ENCODE peak calls at places on chromosome 1, in seven cellular contexts. X, G, I, F, S, B and A are unnamed samples.

GRCh38 chr1:67560580-67561285 is 124.3 kb upstream of the GADD45A start:
- DNase-seq in X (no peak), G (no peak), I (no peak), F (no peak), S (peak), B (peak), A (no peak)

GRCh38 chr1:25810341-25811299 is 9.1 kb upstream of the MTFR1L start:
- DNase-seq in X (no peak), G (peak), I (no peak), F (peak), S (peak), B (peak), A (no peak)

GRCh38 chr1:61445269-61445825 is 279.6 kb downstream of the TM2D1 start:
- DNase-seq in X (no peak), G (no peak), I (no peak), F (no peak), S (peak), B (no peak), A (no peak)

GRCh38 chr1:30277415-30277814 is 446.0 kb downstream of the MATN1 start:
- DNase-seq in X (no peak), G (no peak), I (no peak), F (no peak), S (no peak), B (no peak), A (no peak)

GRCh38 chr1:91651243-91651642 is 150.6 kb downstream of the CDC7 start:
- DNase-seq in X (no peak), G (no peak), I (no peak), F (no peak), S (peak), B (peak), A (no peak)

GRCh38 chr1:29471487-29472313 is 235.4 kb downstream of the PTPRU start:
- DNase-seq in X (no peak), G (peak), I (no peak), F (no peak), S (no peak), B (no peak), A (no peak)

GRCh38 chr1:37033355-37034291 is 692 bp downstream of the GRIK3 start:
- DNase-seq in X (no peak), G (no peak), I (no peak), F (no peak), S (no peak), B (no peak), A (no peak)

GRCh38 chr1:197140123-197140522 is 6.3 kb downstream of the ASPM start:
- DNase-seq in X (no peak), G (no peak), I (no peak), F (no peak), S (peak), B (peak), A (peak)

GRCh38 chr1:221217029-221217428 is 337.8 kb downstream of the HLX start:
- DNase-seq in X (no peak), G (no peak), I (peak), F (no peak), S (no peak), B (no peak), A (no peak)

GRCh38 chr1:18147672-18148071 is 40.1 kb downstream of the IGSF21 start:
- DNase-seq in X (no peak), G (no peak), I (no peak), F (no peak), S (no peak), B (no peak), A (no peak)

GRCh38 chr1:2466270-2466665 is 9.8 kb upstream of the PLCH2 start:
- DNase-seq in X (no peak), G (no peak), I (no peak), F (no peak), S (no peak), B (no peak), A (no peak)

GRCh38 chr1:19864304-19865160 is 17.7 kb upstream of the OTUD3 start:
- DNase-seq in X (no peak), G (no peak), I (no peak), F (no peak), S (no peak), B (no peak), A (no peak)

GRCh38 chr1:91884459-91885290 is 1.3 kb downstream of the TGFBR3 start:
- DNase-seq in X (no peak), G (peak), I (no peak), F (peak), S (peak), B (no peak), A (no peak)

GRCh38 chr1:25198731-25199231 is 33.5 kb downstream of the SYF2 start:
- DNase-seq in X (no peak), G (peak), I (no peak), F (no peak), S (no peak), B (no peak), A (no peak)

GRCh38 chr1:36251794-36252481 is 27.7 kb downstream of the THRAP3 start:
- DNase-seq in X (no peak), G (no peak), I (no peak), F (no peak), S (no peak), B (no peak), A (no peak)

GRCh38 chr1:233097546-233098254 is 147.3 kb downstream of the NTPCR start:
- DNase-seq in X (no peak), G (no peak), I (no peak), F (no peak), S (peak), B (peak), A (no peak)

GRCh38 chr1:115237507-115237906 is 100.5 kb downstream of the NGF start:
- DNase-seq in X (no peak), G (no peak), I (peak), F (no peak), S (no peak), B (no peak), A (no peak)

GRCh38 chr1:166164995-166165660 is 1.7 kb downstream of the FAM78B start:
- DNase-seq in X (no peak), G (peak), I (peak), F (peak), S (peak), B (peak), A (no peak)

GRCh38 chr1:35115459-35116383 is 36.5 kb downstream of the ZMYM1 start:
- DNase-seq in X (no peak), G (no peak), I (no peak), F (no peak), S (no peak), B (peak), A (no peak)

DNA sequence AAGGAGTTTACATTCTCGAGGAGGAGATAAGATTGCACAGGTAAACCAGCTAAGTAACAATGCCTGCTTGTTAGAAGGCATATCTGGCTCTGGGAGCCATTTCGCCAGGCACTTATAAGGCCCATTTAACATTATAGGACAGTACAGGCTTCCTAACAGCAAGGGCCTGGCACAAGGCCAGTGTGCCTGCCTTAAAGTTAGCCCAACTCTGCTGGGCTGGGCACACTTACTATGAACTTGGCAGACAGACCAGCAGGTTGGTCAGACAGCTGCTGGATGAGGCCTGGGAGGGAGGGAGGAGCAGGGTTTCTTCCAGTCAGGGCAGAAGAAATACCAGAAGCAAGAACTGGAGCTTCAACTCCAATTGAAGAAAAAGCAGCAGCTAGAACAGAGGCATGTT is 4.7 kb downstream of the CACHD1 start:
- DNase-seq in X (no peak), G (no peak), I (peak), F (peak), S (peak), B (no peak), A (no peak)
- H3K4me3 ChIP-seq in X (no peak), G (no peak), I (no peak), F (no peak), S (no peak), B (no peak), A (no peak)

GRCh38 chr1:160621633-160622413 is 25.0 kb downstream of the SLAMF1 start:
- DNase-seq in X (no peak), G (no peak), I (no peak), F (no peak), S (no peak), B (no peak), A (no peak)
- H3K4me3 ChIP-seq in X (no peak), G (no peak), I (no peak), F (no peak), S (no peak), B (no peak), A (no peak)

DNA sequence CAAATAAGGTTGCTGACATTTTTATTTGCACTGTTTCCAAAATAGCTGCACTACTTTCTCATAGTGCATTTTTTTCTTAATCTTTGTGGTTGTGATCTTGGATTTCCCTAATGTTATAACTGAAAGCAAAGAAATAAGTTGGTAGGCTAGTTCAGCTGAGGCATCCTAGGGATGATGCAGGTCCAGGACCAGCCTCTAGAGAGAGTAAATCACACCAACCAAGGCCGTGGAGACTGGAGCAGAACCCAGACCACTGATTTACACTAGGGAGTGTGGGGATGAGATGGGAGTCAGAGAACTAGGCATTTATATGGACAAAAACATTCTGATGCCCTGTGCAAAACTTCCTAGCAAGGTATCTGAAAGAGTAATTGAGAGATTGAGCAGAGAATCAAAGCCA is 104.5 kb downstream of the URB2 start:
- DNase-seq in X (no peak), G (no peak), I (no peak), F (no peak), S (no peak), B (no peak), A (no peak)
- H3K4me3 ChIP-seq in X (no peak), G (no peak), I (no peak), F (no peak), S (no peak), B (no peak), A (no peak)

DNA sequence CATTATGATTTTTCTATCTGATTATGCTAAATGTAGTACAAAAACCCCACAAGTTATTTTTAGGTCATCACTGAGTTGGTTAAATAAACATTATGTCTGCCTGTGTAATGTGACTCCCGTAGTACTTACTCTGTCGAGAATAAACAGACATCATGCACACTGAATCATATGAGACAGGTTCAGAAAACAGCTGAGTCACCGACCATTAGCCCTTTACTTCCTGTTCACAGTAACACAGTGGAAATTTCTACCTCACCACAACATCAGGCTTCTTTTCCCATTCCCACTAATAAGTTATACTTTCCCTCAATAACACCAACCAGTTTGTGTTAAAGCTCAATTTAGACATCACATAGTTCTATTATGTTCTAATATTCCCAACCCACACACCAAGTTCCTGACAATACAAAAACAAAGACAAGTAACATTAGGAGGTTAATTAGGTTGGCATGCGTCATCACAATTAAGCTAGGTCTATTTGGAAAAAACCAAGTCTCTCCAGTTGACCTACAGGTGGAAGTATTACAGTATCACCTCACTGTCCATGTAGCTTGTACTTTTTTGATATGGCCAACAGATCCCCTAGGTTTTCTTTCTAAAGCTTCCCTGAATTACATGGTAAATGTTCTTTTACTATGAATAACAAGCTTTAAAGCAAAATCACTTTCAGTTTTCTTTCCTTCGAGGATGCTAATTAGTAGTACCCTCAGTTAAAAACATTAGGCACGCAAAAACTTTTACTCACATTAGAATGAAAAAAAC is 154.2 kb downstream of the EIF4G3 start:
- DNase-seq in X (peak), G (peak), I (peak), F (no peak), S (peak), B (peak), A (peak)
- H3K4me3 ChIP-seq in X (no peak), G (no peak), I (no peak), F (peak), S (peak), B (no peak), A (no peak)

GRCh38 chr1:15833069-15833679 is 14.3 kb upstream of the SPEN start:
- DNase-seq in X (no peak), G (no peak), I (peak), F (peak), S (no peak), B (no peak), A (no peak)
- H3K4me3 ChIP-seq in X (peak), G (peak), I (peak), F (peak), S (peak), B (peak), A (peak)

GRCh38 chr1:87512431-87512830 is 183.8 kb downstream of the LMO4 start:
- DNase-seq in X (no peak), G (no peak), I (no peak), F (no peak), S (no peak), B (peak), A (peak)
- H3K4me3 ChIP-seq in X (no peak), G (no peak), I (no peak), F (no peak), S (no peak), B (no peak), A (no peak)